ENCODE peak calls at places on chromosome 7, in ten cellular contexts. N, A, R, V, O, J, Z, S, Y and U are unnamed samples.

GRCh38 chr7:4683043-4683883 is 1.2 kb downstream of the FOXK1 start:
- DNase-seq in J (no peak), A (peak; percentile 44), Y (peak; percentile 21), N (no peak), O (peak; percentile 49), R (no peak), V (peak; percentile 54), S (no peak), Z (peak; percentile 55), U (peak; percentile 23)

GRCh38 chr7:17239683-17240521 is 58.5 kb upstream of the AHR start:
- DNase-seq in N (peak; percentile 56), Z (no peak), A (no peak), R (no peak), O (no peak), S (no peak), V (no peak), Y (no peak), J (no peak), U (no peak)

GRCh38 chr7:50721661-50722259 is 60.9 kb downstream of the GRB10 start:
- DNase-seq in S (no peak), Y (no peak), Z (no peak), J (no peak), N (no peak), R (no peak), O (peak; percentile 45), V (no peak), A (no peak), U (no peak)

GRCh38 chr7:102978280-102978679 is 65.5 kb downstream of the LRRC17 start:
- DNase-seq in J (peak; percentile 16), S (no peak), Y (no peak), Z (no peak), N (peak; percentile 58), O (no peak), V (no peak), A (no peak), R (no peak), U (no peak)

GRCh38 chr7:18013936-18014335 is 13.7 kb downstream of the PRPS1L1 start:
- DNase-seq in Z (no peak), R (no peak), V (no peak), S (no peak), O (no peak), A (no peak), N (peak; percentile 51), J (no peak), Y (no peak), U (no peak)

GRCh38 chr7:130843703-130844102 is 109.7 kb upstream of the KLF14 start:
- DNase-seq in A (no peak), N (no peak), O (no peak), Z (no peak), Y (no peak), J (no peak), S (no peak), V (no peak), R (no peak), U (no peak)

GRCh38 chr7:6271091-6271658 is 1.2 kb downstream of the CYTH3 start:
- DNase-seq in N (peak; percentile 53), Y (peak; percentile 21), O (peak; percentile 60), A (peak; percentile 42), V (peak; percentile 68), J (no peak), Z (peak; percentile 50), R (no peak), S (peak; percentile 22), U (peak; percentile 29)

GRCh38 chr7:17680026-17680425 is 260.3 kb downstream of the SNX13 start:
- DNase-seq in V (peak; percentile 52), O (no peak), Y (no peak), A (no peak), N (peak; percentile 77), J (peak; percentile 59), S (no peak), Z (peak; percentile 27), R (no peak), U (no peak)

GRCh38 chr7:30694218-30694745 is 12.0 kb upstream of the CRHR2 start:
- DNase-seq in Y (no peak), V (no peak), S (no peak), O (peak; percentile 35), A (no peak), Z (no peak), J (no peak), R (no peak), N (no peak), U (no peak)

GRCh38 chr7:47471831-47472230 is 110.1 kb downstream of the TNS3 start:
- DNase-seq in N (no peak), Z (no peak), J (no peak), O (no peak), V (no peak), A (no peak), Y (no peak), S (no peak), R (no peak), U (no peak)

GRCh38 chr7:22589641-22590141 is 89.7 kb upstream of the STEAP1B start:
- DNase-seq in A (no peak), O (peak; percentile 87), N (peak; percentile 92), S (no peak), R (no peak), J (no peak), V (peak; percentile 57), Z (peak; percentile 49), Y (no peak), U (no peak)

GRCh38 chr7:91079491-91079890 is 184.7 kb upstream of the FZD1 start:
- DNase-seq in J (no peak), Y (no peak), S (no peak), O (no peak), N (peak; percentile 44), V (no peak), A (no peak), R (no peak), Z (no peak), U (no peak)

GRCh38 chr7:151472644-151473380 is 32.9 kb upstream of the CRYGN start:
- DNase-seq in V (no peak), Y (no peak), J (no peak), N (peak; percentile 39), A (no peak), S (no peak), Z (no peak), R (no peak), O (no peak), U (no peak)
- TF ChIP-seq CTCF in V (no peak), Y (no peak), J (no peak), N (no peak), A (no peak), S (no peak), Z (no peak), R (no peak), O (no peak), U (no peak)

GRCh38 chr7:44922351-44922694 is 37.0 kb upstream of the PURB start:
- DNase-seq in O (no peak), A (no peak), J (no peak), R (no peak), Z (no peak), S (no peak), N (no peak), V (no peak), Y (no peak), U (no peak)
- TF ChIP-seq CTCF in O (peak; percentile 25), A (peak; percentile 13), J (no peak), R (peak; percentile 67), Z (no peak), S (peak; percentile 6), N (no peak), V (no peak), Y (no peak), U (no peak)

DNA sequence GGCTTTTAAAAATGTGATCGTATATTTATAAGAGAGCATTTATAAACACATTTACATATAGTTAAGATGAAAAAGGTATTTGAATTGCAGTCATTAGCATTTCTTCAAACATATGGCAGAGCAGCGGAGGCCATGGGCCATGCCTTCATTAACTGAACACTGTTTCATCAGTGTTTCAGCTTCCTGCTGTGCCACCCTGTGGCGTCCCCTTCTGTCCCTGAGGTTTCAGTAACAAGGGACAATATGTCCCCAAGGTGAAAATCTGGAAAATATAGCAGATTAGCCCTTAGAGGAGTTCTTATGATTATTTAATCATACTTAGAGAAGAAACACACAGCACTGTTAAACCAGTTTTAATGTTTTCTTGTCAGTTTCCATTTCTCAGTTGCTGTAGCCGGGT is 577.8 kb downstream of the ETV1 start:
- DNase-seq in A (no peak), S (no peak), R (no peak), Y (no peak), O (no peak), Z (no peak), N (no peak), J (no peak), V (no peak), U (no peak)
- TF ChIP-seq CTCF in A (no peak), S (no peak), R (no peak), Y (no peak), O (no peak), Z (no peak), N (no peak), J (no peak), V (no peak), U (no peak)

GRCh38 chr7:142791502-142791901 is 20.7 kb downstream of the PRSS2 start:
- DNase-seq in R (no peak), V (no peak), N (no peak), S (no peak), Y (no peak), J (no peak), A (no peak), O (no peak), Z (no peak), U (no peak)
- TF ChIP-seq CTCF in R (no peak), V (no peak), N (no peak), S (no peak), Y (no peak), J (no peak), A (no peak), O (no peak), Z (no peak), U (no peak)